ENCODE peak calls at places on chromosomes 13 and 19, in six cellular contexts. One of them, this sample, is unnamed.

GRCh38 chr13:42420304-42420703 is 148.4 kb downstream of the AKAP11 start:
- DNase-seq in uterus: no peak
- DNase-seq in stomach: no peak
- DNase-seq in A549: no peak
- DNase-seq in thyroid gland: no peak
- DNase-seq in heart left ventricle: no peak
- DNase-seq in this sample: peak

GRCh38 chr19:38023245-38023644 is 116.2 kb downstream of the SIPA1L3 start:
- DNase-seq in uterus: no peak
- DNase-seq in stomach: no peak
- DNase-seq in A549: no peak
- DNase-seq in thyroid gland: no peak
- DNase-seq in heart left ventricle: no peak
- DNase-seq in this sample: no peak

GRCh38 chr13:48818495-48818961 is 157.2 kb upstream of the FNDC3A start:
- DNase-seq in uterus: no peak
- DNase-seq in stomach: no peak
- DNase-seq in A549: peak
- DNase-seq in thyroid gland: no peak
- DNase-seq in heart left ventricle: no peak
- DNase-seq in this sample: no peak

GRCh38 chr19:6126335-6126974 is 9.0 kb upstream of the ACSBG2 start:
- DNase-seq in uterus: no peak
- DNase-seq in stomach: no peak
- DNase-seq in A549: peak
- DNase-seq in thyroid gland: no peak
- DNase-seq in heart left ventricle: no peak
- DNase-seq in this sample: no peak

GRCh38 chr19:20028611-20029010 is 10.7 kb downstream of the ZNF682 start:
- DNase-seq in uterus: no peak
- DNase-seq in stomach: no peak
- DNase-seq in A549: no peak
- DNase-seq in thyroid gland: no peak
- DNase-seq in heart left ventricle: no peak
- DNase-seq in this sample: no peak

GRCh38 chr13:98959299-98959698 is 18.6 kb downstream of the DOCK9 start:
- DNase-seq in uterus: no peak
- DNase-seq in stomach: no peak
- DNase-seq in A549: no peak
- DNase-seq in thyroid gland: no peak
- DNase-seq in heart left ventricle: no peak
- DNase-seq in this sample: no peak

GRCh38 chr19:16588089-16588823 is 16.0 kb upstream of the SLC35E1 start:
- DNase-seq in uterus: peak
- DNase-seq in stomach: no peak
- DNase-seq in A549: no peak
- DNase-seq in thyroid gland: no peak
- DNase-seq in heart left ventricle: no peak
- DNase-seq in this sample: peak

GRCh38 chr19:45275370-45275971 is 24.4 kb downstream of the MARK4 start:
- DNase-seq in uterus: no peak
- DNase-seq in stomach: no peak
- DNase-seq in A549: no peak
- DNase-seq in thyroid gland: no peak
- DNase-seq in heart left ventricle: no peak
- DNase-seq in this sample: no peak

GRCh38 chr13:87324558-87324957 is 346.6 kb upstream of the SLITRK5 start:
- DNase-seq in uterus: no peak
- DNase-seq in stomach: no peak
- DNase-seq in A549: no peak
- DNase-seq in thyroid gland: no peak
- DNase-seq in heart left ventricle: no peak
- DNase-seq in this sample: no peak

GRCh38 chr13:100235311-100235901 is 146.5 kb downstream of the PCCA start:
- DNase-seq in uterus: no peak
- DNase-seq in stomach: no peak
- DNase-seq in A549: peak
- DNase-seq in thyroid gland: no peak
- DNase-seq in heart left ventricle: no peak
- DNase-seq in this sample: no peak

GRCh38 chr13:24142886-24143285 is 17.6 kb upstream of the SPATA13 start:
- DNase-seq in uterus: no peak
- DNase-seq in stomach: no peak
- DNase-seq in A549: no peak
- DNase-seq in thyroid gland: no peak
- DNase-seq in heart left ventricle: no peak
- DNase-seq in this sample: no peak

GRCh38 chr19:6890938-6891337 is 3.6 kb downstream of the ADGRE1 start:
- DNase-seq in uterus: no peak
- DNase-seq in stomach: no peak
- DNase-seq in A549: no peak
- DNase-seq in thyroid gland: no peak
- DNase-seq in heart left ventricle: no peak
- DNase-seq in this sample: no peak

GRCh38 chr13:46716821-46717220 is 80.1 kb downstream of the ESD start:
- DNase-seq in uterus: no peak
- DNase-seq in stomach: no peak
- DNase-seq in A549: no peak
- DNase-seq in thyroid gland: no peak
- DNase-seq in heart left ventricle: no peak
- DNase-seq in this sample: no peak

GRCh38 chr19:29662278-29662603 is 3.0 kb upstream of the PLEKHF1 start:
- DNase-seq in uterus: no peak
- DNase-seq in stomach: no peak
- DNase-seq in A549: no peak
- DNase-seq in thyroid gland: no peak
- DNase-seq in heart left ventricle: no peak
- DNase-seq in this sample: no peak

GRCh38 chr13:95035311-95036109 is 265.7 kb downstream of the ABCC4 start:
- DNase-seq in uterus: no peak
- DNase-seq in stomach: no peak
- DNase-seq in A549: no peak
- DNase-seq in thyroid gland: no peak
- DNase-seq in heart left ventricle: no peak
- DNase-seq in this sample: no peak

GRCh38 chr19:11247391-11247790 is 8.0 kb downstream of the ANGPTL8 start:
- DNase-seq in uterus: peak
- DNase-seq in stomach: no peak
- DNase-seq in A549: no peak
- DNase-seq in thyroid gland: peak
- DNase-seq in heart left ventricle: peak
- DNase-seq in this sample: no peak

GRCh38 chr13:95676100-95676774 is 702 bp upstream of the DNAJC3 start:
- DNase-seq in uterus: no peak
- DNase-seq in stomach: peak
- DNase-seq in A549: peak
- DNase-seq in thyroid gland: peak
- DNase-seq in heart left ventricle: no peak
- DNase-seq in this sample: no peak

GRCh38 chr13:24923305-24923640 is 159.3 kb downstream of the RNF17 start:
- DNase-seq in uterus: no peak
- DNase-seq in stomach: no peak
- DNase-seq in A549: no peak
- DNase-seq in thyroid gland: no peak
- DNase-seq in heart left ventricle: no peak
- DNase-seq in this sample: peak

GRCh38 chr19:15264061-15264932 is 32.0 kb upstream of the EPHX3 start:
- DNase-seq in uterus: peak
- DNase-seq in stomach: peak
- DNase-seq in A549: peak
- DNase-seq in thyroid gland: peak
- DNase-seq in heart left ventricle: peak
- DNase-seq in this sample: peak

GRCh38 chr19:821228-821975 is at the start of gene PLPPR3:
- DNase-seq in uterus: no peak
- DNase-seq in stomach: no peak
- DNase-seq in A549: no peak
- DNase-seq in thyroid gland: no peak
- DNase-seq in heart left ventricle: no peak
- DNase-seq in this sample: no peak

GRCh38 chr19:33405491-33406461 is 32.3 kb downstream of the CEBPG start:
- DNase-seq in uterus: peak
- DNase-seq in stomach: no peak
- DNase-seq in A549: no peak
- DNase-seq in thyroid gland: no peak
- DNase-seq in heart left ventricle: peak
- DNase-seq in this sample: no peak

GRCh38 chr19:42287826-42288107 is 14.2 kb upstream of the PRR19 start:
- DNase-seq in uterus: no peak
- DNase-seq in stomach: no peak
- DNase-seq in A549: no peak
- DNase-seq in thyroid gland: no peak
- DNase-seq in heart left ventricle: no peak
- DNase-seq in this sample: no peak

GRCh38 chr19:42285988-42286348 is 16.0 kb upstream of the PRR19 start:
- DNase-seq in uterus: no peak
- DNase-seq in stomach: no peak
- DNase-seq in A549: no peak
- DNase-seq in thyroid gland: no peak
- DNase-seq in heart left ventricle: no peak
- DNase-seq in this sample: no peak

GRCh38 chr19:42286349-42287016 is 15.4 kb upstream of the PRR19 start:
- DNase-seq in uterus: peak
- DNase-seq in stomach: peak
- DNase-seq in A549: no peak
- DNase-seq in thyroid gland: peak
- DNase-seq in heart left ventricle: no peak
- DNase-seq in this sample: peak

GRCh38 chr19:42288411-42288810 is 13.5 kb upstream of the PRR19 start:
- DNase-seq in uterus: no peak
- DNase-seq in stomach: no peak
- DNase-seq in A549: no peak
- DNase-seq in thyroid gland: no peak
- DNase-seq in heart left ventricle: no peak
- DNase-seq in this sample: no peak

GRCh38 chr19:42287017-42287825 is 14.7 kb upstream of the PRR19 start:
- DNase-seq in uterus: no peak
- DNase-seq in stomach: no peak
- DNase-seq in A549: no peak
- DNase-seq in thyroid gland: no peak
- DNase-seq in heart left ventricle: no peak
- DNase-seq in this sample: no peak
- TF ChIP-seq POLR2A in uterus: no peak
- TF ChIP-seq POLR2A in stomach: no peak
- TF ChIP-seq POLR2A in A549: no peak
- TF ChIP-seq POLR2A in thyroid gland: no peak
- TF ChIP-seq POLR2A in heart left ventricle: no peak
- TF ChIP-seq POLR2A in this sample: no peak

DNA sequence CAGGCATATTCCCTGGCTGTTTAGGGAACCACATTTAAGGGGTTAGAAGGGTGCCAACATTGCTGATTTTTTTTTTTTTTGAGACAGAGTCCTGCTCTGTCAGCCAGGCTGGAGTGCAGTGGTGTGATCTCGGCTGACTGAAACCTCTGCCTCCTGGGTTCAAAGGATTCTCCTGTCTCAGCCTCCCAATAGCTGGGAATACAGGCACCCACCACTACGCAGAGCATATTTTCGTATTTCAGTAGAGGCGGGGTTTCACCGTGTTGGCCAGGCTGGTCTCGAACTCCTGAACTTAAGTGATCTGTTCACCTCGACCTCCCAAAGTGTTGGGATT is 7.8 kb upstream of the CRX start:
- DNase-seq in uterus: no peak
- DNase-seq in stomach: no peak
- DNase-seq in A549: no peak
- DNase-seq in thyroid gland: no peak
- DNase-seq in heart left ventricle: no peak
- DNase-seq in this sample: no peak
- TF ChIP-seq POLR2A in uterus: no peak
- TF ChIP-seq POLR2A in stomach: no peak
- TF ChIP-seq POLR2A in A549: no peak
- TF ChIP-seq POLR2A in thyroid gland: no peak
- TF ChIP-seq POLR2A in heart left ventricle: no peak
- TF ChIP-seq POLR2A in this sample: no peak

GRCh38 chr13:38355595-38356120 is 6.0 kb downstream of the UFM1 start:
- DNase-seq in uterus: no peak
- DNase-seq in stomach: no peak
- DNase-seq in A549: no peak
- DNase-seq in thyroid gland: no peak
- DNase-seq in heart left ventricle: no peak
- DNase-seq in this sample: no peak

GRCh38 chr13:38348890-38349289 is 761 bp upstream of the UFM1 start:
- DNase-seq in uterus: no peak
- DNase-seq in stomach: no peak
- DNase-seq in A549: no peak
- DNase-seq in thyroid gland: peak
- DNase-seq in heart left ventricle: no peak
- DNase-seq in this sample: no peak

GRCh38 chr13:38349386-38350113 is at the start of gene UFM1:
- DNase-seq in uterus: peak
- DNase-seq in stomach: peak
- DNase-seq in A549: peak
- DNase-seq in thyroid gland: peak
- DNase-seq in heart left ventricle: peak
- DNase-seq in this sample: peak

GRCh38 chr13:38346764-38347163 is 2.9 kb upstream of the UFM1 start:
- DNase-seq in uterus: no peak
- DNase-seq in stomach: no peak
- DNase-seq in A549: no peak
- DNase-seq in thyroid gland: no peak
- DNase-seq in heart left ventricle: no peak
- DNase-seq in this sample: no peak

GRCh38 chr13:38350114-38350617 is 515 bp downstream of the UFM1 start:
- DNase-seq in uterus: peak
- DNase-seq in stomach: peak
- DNase-seq in A549: peak
- DNase-seq in thyroid gland: peak
- DNase-seq in heart left ventricle: no peak
- DNase-seq in this sample: no peak
- TF ChIP-seq POLR2A in uterus: no peak
- TF ChIP-seq POLR2A in stomach: no peak
- TF ChIP-seq POLR2A in A549: no peak
- TF ChIP-seq POLR2A in thyroid gland: no peak
- TF ChIP-seq POLR2A in heart left ventricle: no peak
- TF ChIP-seq POLR2A in this sample: peak

DNA sequence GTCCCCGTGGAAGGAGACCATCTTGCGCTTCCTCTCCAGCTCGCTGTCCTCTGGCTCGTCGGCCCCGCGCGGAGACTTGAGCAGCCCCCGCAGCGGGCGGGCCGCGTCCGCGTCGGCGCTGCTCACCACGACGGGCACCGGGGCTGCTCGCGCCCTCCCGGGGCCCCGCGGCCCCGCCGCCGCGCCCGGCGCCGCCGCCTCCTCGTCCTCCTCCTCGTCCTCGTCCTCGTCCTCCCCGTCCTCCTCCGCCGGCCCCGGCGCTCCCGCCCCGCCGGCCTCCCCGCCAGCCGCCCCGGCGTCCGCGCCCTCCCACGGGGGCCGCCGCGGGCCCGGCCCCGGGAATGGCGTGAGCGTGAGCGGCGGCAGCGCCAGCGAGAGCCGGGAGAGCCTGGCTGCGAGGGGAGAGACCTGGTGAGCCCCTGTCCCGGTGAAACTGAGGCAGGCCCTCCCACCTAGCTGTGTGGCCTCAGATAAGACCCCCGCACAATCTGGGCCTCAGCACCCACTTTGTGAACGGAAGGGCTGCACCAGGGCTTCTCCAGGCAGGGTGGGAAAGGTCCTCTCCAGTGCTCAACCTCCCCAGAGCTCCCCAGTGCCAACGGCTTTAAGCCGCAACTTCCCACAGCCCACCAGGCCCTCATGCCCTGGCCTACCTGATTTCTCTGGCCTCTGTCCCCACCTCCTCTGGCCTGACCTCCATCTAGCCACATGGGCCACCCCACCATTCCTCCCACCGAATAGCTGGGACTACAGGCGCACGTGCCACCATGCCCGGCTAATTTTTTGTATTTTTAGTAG is 17.7 kb downstream of the LMTK3 start:
- DNase-seq in uterus: no peak
- DNase-seq in stomach: no peak
- DNase-seq in A549: no peak
- DNase-seq in thyroid gland: no peak
- DNase-seq in heart left ventricle: no peak
- DNase-seq in this sample: no peak
- TF ChIP-seq POLR2A in uterus: peak
- TF ChIP-seq POLR2A in stomach: no peak
- TF ChIP-seq POLR2A in A549: no peak
- TF ChIP-seq POLR2A in thyroid gland: no peak
- TF ChIP-seq POLR2A in heart left ventricle: no peak
- TF ChIP-seq POLR2A in this sample: no peak

This sample was measured in GM12891.